ENCODE peak calls at places on chromosomes 12 and 14, in seven cellular contexts. H is RWPE2; R is activated CD4-positive, alpha-beta memory T cell treated with anti-CD3 and anti-CD28 coated beads, Interleukin-2, amount 10 ng/mL, durations not matched to agents 7 days and 5 days; P is fibroblast of pulmonary artery; U is heart right ventricle; J is lower leg skin; L is RWPE1. E is an unnamed sample.

GRCh38 chr12:100643246-100643645 is 69.8 kb downstream of the GAS2L3 start:
- DNase-seq in H (no peak), R (no peak), P (no peak), U (no peak), J (no peak), L (no peak), E (no peak)

GRCh38 chr12:131774576-131774975 is 53.6 kb upstream of the MMP17 start:
- DNase-seq in H (no peak), R (no peak), P (no peak), U (no peak), J (no peak), L (no peak), E (no peak)

GRCh38 chr12:10753066-10753465 is 29.9 kb upstream of the YBX3 start:
- DNase-seq in H (no peak), R (no peak), P (peak), U (no peak), J (no peak), L (peak), E (no peak)

GRCh38 chr12:56346663-56347062 is 8.0 kb downstream of the IL23A start:
- DNase-seq in H (no peak), R (no peak), P (no peak), U (no peak), J (no peak), L (no peak), E (no peak)

GRCh38 chr12:20601668-20602280 is 93.4 kb upstream of the SLCO1C1 start:
- DNase-seq in H (no peak), R (no peak), P (peak), U (no peak), J (no peak), L (peak), E (peak)

GRCh38 chr12:30462249-30462648 is 233.4 kb downstream of the IPO8 start:
- DNase-seq in H (no peak), R (no peak), P (no peak), U (no peak), J (no peak), L (no peak), E (no peak)

GRCh38 chr12:111788178-111788654 is 21.5 kb downstream of the ALDH2 start:
- DNase-seq in H (no peak), R (no peak), P (peak), U (peak), J (no peak), L (peak), E (no peak)

GRCh38 chr14:104865069-104865630 is at the start of gene CEP170B:
- DNase-seq in H (no peak), R (peak), P (peak), U (no peak), J (no peak), L (peak), E (peak)

GRCh38 chr12:19643635-19644034 is 204.3 kb downstream of the AEBP2 start:
- DNase-seq in H (no peak), R (no peak), P (peak), U (no peak), J (no peak), L (peak), E (peak)

GRCh38 chr12:122308811-122309210 is 42.5 kb upstream of the VPS33A start:
- DNase-seq in H (no peak), R (no peak), P (no peak), U (no peak), J (no peak), L (no peak), E (no peak)

GRCh38 chr12:44812062-44812461 is 64.1 kb downstream of the NELL2 start:
- DNase-seq in H (no peak), R (peak), P (no peak), U (no peak), J (no peak), L (no peak), E (no peak)

E was measured in iPS-NIHi11.